ENCODE peak calls at places on chromosomes 12 and 14, in eight cellular contexts. Y is small intestine, T is H1, F is BJ, D is AG10803, N is Panc1, X is cardiac fibroblast, P is fibroblast of pulmonary artery. L is an unnamed sample.

GRCh38 chr12:93380480-93381121 is 2.9 kb downstream of the NUDT4 start:
- DNase-seq in F (no peak), T (no peak), N (no peak), Y (no peak), D (no peak), P (peak; percentile 67), X (peak; percentile 56), L (no peak)

GRCh38 chr12:49355913-49356312 is 9.2 kb downstream of the DNAJC22 start:
- DNase-seq in F (no peak), X (no peak), T (no peak), D (no peak), P (no peak), N (no peak), Y (no peak), L (no peak)

GRCh38 chr12:19525236-19525635 is 85.9 kb downstream of the AEBP2 start:
- DNase-seq in F (no peak), N (no peak), X (no peak), D (no peak), T (no peak), P (no peak), Y (no peak), L (no peak)

GRCh38 chr12:62736596-62736995 is 198.4 kb downstream of the PPM1H start:
- DNase-seq in F (no peak), Y (no peak), P (no peak), N (no peak), X (no peak), T (no peak), D (no peak), L (no peak)

GRCh38 chr12:98136544-98136943 is 378.8 kb upstream of the TMPO start:
- DNase-seq in T (no peak), N (no peak), F (no peak), P (no peak), D (no peak), Y (no peak), X (no peak), L (no peak)

GRCh38 chr12:56079729-56080555 is at the start of gene ERBB3:
- DNase-seq in Y (peak; percentile 92), X (peak; percentile 79), D (peak; percentile 76), P (peak; percentile 77), T (no peak), F (peak; percentile 27), N (peak; percentile 36), L (no peak)

GRCh38 chr12:132561784-132562156 is 48.6 kb downstream of the LRCOL1 start:
- DNase-seq in F (no peak), P (no peak), D (no peak), T (no peak), X (no peak), N (no peak), Y (no peak), L (no peak)

GRCh38 chr12:50059440-50060119 is 2.2 kb downstream of the ASIC1 start:
- DNase-seq in N (no peak), T (no peak), Y (no peak), D (no peak), X (no peak), P (no peak), F (no peak), L (no peak)

GRCh38 chr14:93328546-93328945 is 4.3 kb downstream of the BTBD7 start:
- DNase-seq in P (no peak), X (no peak), D (no peak), N (no peak), F (no peak), Y (peak; percentile 22), T (no peak), L (no peak)

GRCh38 chr14:64937821-64938193 is 4.7 kb downstream of the GPX2 start:
- DNase-seq in F (no peak), P (peak; percentile 31), T (no peak), Y (no peak), N (no peak), X (peak; percentile 39), D (peak; percentile 8), L (no peak)

GRCh38 chr12:65640489-65640901 is 183.8 kb upstream of the HMGA2 start:
- DNase-seq in Y (no peak), F (no peak), T (no peak), D (peak; percentile 72), P (peak; percentile 35), X (peak; percentile 94), N (no peak), L (no peak)

GRCh38 chr12:56987551-56988053 is 18.7 kb downstream of the ZBTB39 start:
- DNase-seq in P (peak; percentile 82), D (peak; percentile 71), T (peak; percentile 72), N (peak; percentile 39), Y (peak; percentile 74), F (no peak), X (peak; percentile 82), L (no peak)

GRCh38 chr12:16588812-16589211 is 17.1 kb downstream of the LMO3 start:
- DNase-seq in N (no peak), X (peak; percentile 61), Y (no peak), D (no peak), P (peak; percentile 34), F (no peak), T (no peak), L (no peak)

GRCh38 chr12:52531563-52532300 is 11.5 kb upstream of the KRT5 start:
- DNase-seq in D (no peak), T (no peak), N (no peak), Y (no peak), P (no peak), X (no peak), F (no peak), L (no peak)

GRCh38 chr12:53743277-53744129 is 8.3 kb downstream of the CISTR start:
- DNase-seq in Y (peak; percentile 67), X (peak; percentile 66), F (no peak), P (peak; percentile 62), T (no peak), D (peak; percentile 46), N (peak; percentile 56), L (no peak)

GRCh38 chr12:54016478-54016964 is 7.7 kb downstream of the HOXC8 start:
- DNase-seq in P (peak; percentile 20), D (peak; percentile 95), T (no peak), N (no peak), X (no peak), F (peak; percentile 52), Y (peak; percentile 50), L (no peak)

DNA sequence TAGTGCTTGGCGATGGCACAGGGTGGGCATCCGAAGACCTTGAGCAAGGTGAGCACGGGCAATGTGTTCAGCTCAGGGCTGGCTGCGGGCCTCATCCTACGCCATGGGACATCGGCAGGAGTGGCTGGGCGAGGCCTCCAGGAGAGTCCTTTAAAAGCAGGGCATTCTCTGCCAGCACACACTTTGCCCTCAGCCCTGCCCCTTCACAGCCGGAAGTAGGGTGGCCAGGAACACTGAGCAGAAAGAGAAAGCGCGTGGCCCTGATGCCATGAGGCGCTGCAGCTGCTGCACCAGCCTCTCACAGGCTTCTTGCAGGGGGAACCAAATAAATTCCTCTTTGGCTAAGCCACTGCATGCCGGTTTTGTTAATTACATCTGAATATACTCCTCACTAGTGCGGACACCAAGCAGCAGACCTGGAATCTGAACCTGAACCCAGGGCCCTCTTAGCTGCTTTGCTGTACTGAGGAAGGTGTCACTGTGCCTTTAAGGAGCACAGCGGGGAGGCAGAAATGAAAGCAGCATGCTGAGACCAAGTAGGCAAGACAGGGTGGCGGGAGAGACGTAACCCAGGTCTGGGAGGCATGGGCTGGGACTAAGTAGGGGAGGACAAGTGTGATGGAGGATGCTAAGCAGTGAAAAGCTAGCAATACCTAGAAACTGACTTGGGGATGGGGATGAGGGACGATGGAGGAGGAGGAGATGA is 155.2 kb downstream of the TTC7B start:
- DNase-seq in D (no peak), X (no peak), Y (peak; percentile 95), P (no peak), F (no peak), N (no peak), T (no peak), L (no peak)
- H3K4me3 ChIP-seq in D (no peak overlapping the region), X (no peak overlapping the region), Y (no peak overlapping the region), P (no peak overlapping the region), F (no peak overlapping the region), N (no peak overlapping the region), T (no peak overlapping the region), L (no peak overlapping the region)

GRCh38 chr12:123011701-123012100 is 31.2 kb downstream of the ARL6IP4 start:
- DNase-seq in D (no peak), P (peak; percentile 3), T (no peak), Y (no peak), X (peak; percentile 52), N (no peak), F (no peak), L (no peak)
- H3K4me3 ChIP-seq in D (no peak overlapping the region), P (no peak overlapping the region), T (no peak overlapping the region), Y (no peak overlapping the region), X (no peak overlapping the region), N (no peak overlapping the region), F (no peak overlapping the region), L (no peak overlapping the region)

DNA sequence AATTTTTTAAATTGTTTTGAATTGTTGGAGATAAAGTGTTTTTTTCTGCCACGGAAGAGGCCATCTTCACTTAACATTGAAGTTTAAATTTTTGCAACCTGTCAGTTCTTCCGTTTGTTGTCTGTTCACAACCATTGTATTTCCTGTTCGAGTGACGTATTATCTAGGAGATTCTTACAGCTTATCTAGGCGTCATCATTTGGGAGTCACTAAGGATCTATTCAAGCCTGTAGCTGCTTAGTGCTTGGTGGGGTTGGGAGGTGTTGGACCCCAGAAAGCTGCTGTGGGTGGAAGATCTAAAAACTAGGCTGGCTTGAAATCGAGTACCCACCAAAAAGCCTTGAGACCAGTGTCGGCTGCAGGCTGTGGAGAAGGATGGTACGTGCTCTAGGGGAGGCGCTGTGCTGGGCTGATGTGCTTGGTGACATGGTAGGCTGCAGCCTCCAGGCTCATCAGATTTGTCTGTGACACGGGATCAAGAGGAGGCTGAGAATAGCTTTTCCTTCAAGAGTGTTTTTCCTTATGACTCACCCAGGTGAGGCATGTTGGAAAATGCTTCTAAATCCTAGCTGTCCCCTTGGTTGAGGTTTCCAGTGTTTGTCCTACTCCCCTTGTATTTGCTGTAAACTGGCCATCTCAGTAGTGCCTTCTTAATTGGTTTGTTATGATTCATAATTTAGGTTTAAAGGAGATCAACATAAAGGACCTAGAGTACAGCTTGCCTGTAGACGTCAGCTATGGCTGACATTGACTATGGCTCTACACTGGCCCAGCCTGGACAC is 57.8 kb downstream of the ATG14 start:
- DNase-seq in F (no peak), X (no peak), Y (no peak), T (no peak), P (no peak), N (no peak), D (no peak), L (no peak)
- H3K4me3 ChIP-seq in F (no peak overlapping the region), X (no peak overlapping the region), Y (no peak overlapping the region), T (no peak overlapping the region), P (no peak overlapping the region), N (no peak overlapping the region), D (no peak overlapping the region), L (no peak overlapping the region)

GRCh38 chr14:22598896-22599244 is 770 bp downstream of the ABHD4 start:
- DNase-seq in T (no peak), D (peak; percentile 60), P (peak; percentile 61), X (peak; percentile 60), N (no peak), Y (peak; percentile 73), F (no peak), L (no peak)

GRCh38 chr14:22598099-22598895 is at the start of gene ABHD4:
- DNase-seq in T (no peak), P (peak; percentile 64), Y (peak; percentile 82), N (no peak), F (no peak), D (peak; percentile 57), X (peak; percentile 58), L (no peak)

GRCh38 chr14:22597771-22598098 is 365 bp upstream of the ABHD4 start:
- DNase-seq in T (no peak), X (no peak), D (no peak), P (no peak), F (no peak), N (no peak), Y (peak; percentile 18), L (no peak)

GRCh38 chr14:22596354-22596879 is 1.7 kb upstream of the ABHD4 start:
- DNase-seq in X (no peak), P (no peak), F (no peak), T (no peak), N (no peak), Y (no peak), D (no peak), L (no peak)

GRCh38 chr14:22597265-22597664 is 835 bp upstream of the ABHD4 start:
- DNase-seq in F (no peak), Y (no peak), N (no peak), D (no peak), X (no peak), T (no peak), P (no peak), L (no peak)
- H3K4me3 ChIP-seq in F (no peak overlapping the region), Y (no peak overlapping the region), N (peak overlapping the region; percentile 80), D (peak overlapping the region; percentile 96), X (no peak overlapping the region), T (no peak overlapping the region), P (no peak overlapping the region), L (no peak overlapping the region)